ENCODE peak calls at places on chromosomes 13 and 19, in five cellular contexts. G is mesendoderm, X is kidney, T is HepG2, I is DND-41. N is an unnamed sample. For H3K4me1, the result is how much of the 10 kb centered on the place peaks cover.

GRCh38 chr13:96397807-96398206 is 307.9 kb downstream of the HS6ST3 start:
- DNase-seq in G (no peak), T (no peak), X (no peak), I (no peak), N (no peak)

GRCh38 chr13:54367639-54368271 is 1339.1 kb downstream of the OLFM4 start:
- DNase-seq in G (no peak), T (no peak), I (no peak), X (no peak), N (no peak)

GRCh38 chr19:47315125-47315821 is 5.6 kb downstream of the C5AR1 start:
- DNase-seq in I (no peak), X (no peak), T (peak), G (peak), N (peak)

GRCh38 chr19:57888107-57888493 is 737 bp downstream of the ZNF814 start:
- DNase-seq in X (no peak), I (no peak), G (no peak), T (no peak), N (peak)

GRCh38 chr19:56120371-56121179 is 520 bp downstream of the ZNF787 start:
- DNase-seq in G (peak), I (peak), X (peak), T (peak), N (peak)

GRCh38 chr13:44158741-44159632 is 214.6 kb upstream of the SERP2 start:
- DNase-seq in T (no peak), I (no peak), X (peak), G (no peak), N (peak)

GRCh38 chr13:39111145-39111544 is 72.9 kb downstream of the NHLRC3 start:
- DNase-seq in X (no peak), T (no peak), G (no peak), I (no peak), N (no peak)

GRCh38 chr13:45295536-45295935 is 45.4 kb downstream of the TPT1 start:
- DNase-seq in I (no peak), X (no peak), G (no peak), T (no peak), N (peak)

GRCh38 chr13:40079721-40080120 is 424.3 kb downstream of the COG6 start:
- DNase-seq in I (no peak), G (no peak), T (no peak), X (no peak), N (no peak)

GRCh38 chr19:48568345-48568886 is 16.4 kb downstream of the SULT2B1 start:
- DNase-seq in X (peak), I (no peak), G (peak), T (peak), N (peak)

GRCh38 chr19:53980553-53981407 is 10.7 kb upstream of the CACNG6 start:
- DNase-seq in I (no peak), T (peak), G (peak), X (no peak), N (peak)

GRCh38 chr13:110116072-110116487 is 190.9 kb downstream of the COL4A1 start:
- DNase-seq in X (no peak), I (peak), T (peak), G (peak), N (peak)

GRCh38 chr19:49224856-49225255 is 67.3 kb downstream of the TRPM4 start:
- DNase-seq in I (peak), G (peak), T (peak), X (no peak), N (peak)

GRCh38 chr19:19571387-19571786 is 33.3 kb downstream of the CILP2 start:
- DNase-seq in T (no peak), X (no peak), I (no peak), G (no peak), N (no peak)

GRCh38 chr19:53157601-53158000 is 1.3 kb downstream of the ZNF347 start:
- DNase-seq in I (no peak), X (no peak), G (peak), T (no peak), N (peak)

GRCh38 chr13:42816538-42816937 is 35.2 kb downstream of the FAM216B start:
- DNase-seq in G (no peak), T (no peak), I (no peak), X (no peak), N (no peak)

GRCh38 chr13:107968470-107968869 is 246.9 kb downstream of the LIG4 start:
- DNase-seq in I (no peak), X (no peak), G (no peak), T (no peak), N (no peak)

GRCh38 chr13:99214232-99214631 is 13.6 kb downstream of the UBAC2 start:
- DNase-seq in X (no peak), I (peak), G (no peak), T (no peak), N (no peak)

GRCh38 chr13:43107780-43108179 is 84.4 kb downstream of the DNAJC15 start:
- DNase-seq in X (no peak), T (no peak), I (no peak), G (no peak), N (peak)

GRCh38 chr13:105920375-105920774 is 615.1 kb downstream of the EFNB2 start:
- DNase-seq in I (no peak), G (no peak), X (no peak), T (no peak), N (peak)

GRCh38 chr19:48636859-48637448 is at the start of gene DBP:
- DNase-seq in T (no peak), G (no peak), I (no peak), X (peak), N (no peak)

GRCh38 chr19:13318190-13318589 is 168.0 kb downstream of the IER2 start:
- DNase-seq in I (no peak), T (no peak), G (no peak), X (no peak), N (no peak)

GRCh38 chr19:42010245-42011126 is 16.5 kb upstream of the ATP1A3 start:
- DNase-seq in T (no peak), X (no peak), I (no peak), G (peak), N (peak)

GRCh38 chr19:29170554-29170953 is 42.4 kb downstream of the UQCRFS1 start:
- DNase-seq in I (no peak), X (no peak), G (no peak), T (no peak), N (no peak)

GRCh38 chr19:16274466-16274865 is 50.2 kb upstream of the KLF2 start:
- DNase-seq in I (no peak), G (no peak), T (no peak), X (no peak), N (peak)

GRCh38 chr19:53467138-53467502 is 413 bp upstream of the ZNF813 start:
- DNase-seq in I (no peak), X (no peak), T (no peak), G (no peak), N (no peak)

GRCh38 chr19:13842294-13843103 is 34.4 kb upstream of the NANOS3 start:
- DNase-seq in I (peak), T (no peak), X (peak), G (peak), N (peak)

GRCh38 chr19:45469132-45469834 is 1.5 kb downstream of the FOSB start:
- DNase-seq in I (peak), G (peak), T (peak), X (peak), N (peak)
- H3K4me1 ChIP-seq in I (under half), G (under half), T (under half), X (under half), N (under half)

GRCh38 chr19:3366104-3366760 is at the start of gene NFIC:
- DNase-seq in T (no peak), I (peak), G (peak), X (peak), N (peak)
- H3K9ac ChIP-seq in T (peak), I (peak), G (no peak), X (peak), N (peak)

DNA sequence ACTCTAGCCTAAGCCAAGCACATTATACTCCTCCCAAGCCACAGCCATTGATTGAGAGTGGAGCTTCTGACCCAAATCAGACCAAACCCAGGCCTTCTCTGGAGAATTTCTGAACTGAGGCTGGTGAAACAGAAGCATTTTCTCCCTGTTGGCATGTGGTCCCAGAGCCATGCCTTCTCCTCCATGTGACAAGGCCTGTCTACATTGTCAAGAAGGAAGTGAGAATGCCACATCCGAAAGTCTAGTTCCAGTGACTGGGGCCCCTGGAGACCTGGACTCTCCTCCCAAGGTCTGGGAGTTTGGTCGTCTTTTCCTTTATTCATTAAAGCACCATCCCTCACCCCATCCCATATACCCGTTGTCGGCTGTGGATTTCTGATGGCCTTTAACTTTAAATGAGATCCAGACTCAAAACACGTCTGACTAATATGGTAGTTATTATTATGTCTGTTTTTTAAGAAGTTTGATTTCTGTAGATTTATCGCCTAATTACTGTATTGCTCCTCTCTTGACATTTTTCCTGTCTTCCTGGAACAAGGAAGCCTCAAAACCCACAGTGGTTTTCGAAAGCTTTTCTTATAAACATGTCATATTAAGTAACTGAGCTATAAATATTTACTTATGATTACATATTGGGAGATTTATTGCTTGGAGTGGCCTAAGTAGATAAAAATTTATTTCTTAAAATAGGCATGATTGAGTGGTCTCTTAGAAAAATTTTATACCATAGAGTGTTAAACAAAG is 128.3 kb upstream of the FRY start:
- DNase-seq in X (no peak), I (no peak), T (no peak), G (no peak), N (no peak)
- H3K4me1 ChIP-seq in X (under half), I (under half), T (under half), G (under half), N (under half)

GRCh38 chr13:100398360-100398759 is 190.2 kb downstream of the GGACT start:
- DNase-seq in T (no peak), X (no peak), G (no peak), I (no peak), N (no peak)

GRCh38 chr13:100399455-100399854 is 189.1 kb downstream of the GGACT start:
- DNase-seq in G (no peak), T (no peak), X (no peak), I (no peak), N (no peak)

GRCh38 chr13:100409132-100409531 is 179.5 kb downstream of the GGACT start:
- DNase-seq in T (no peak), I (peak), X (no peak), G (peak), N (no peak)

GRCh38 chr13:100403675-100404074 is 184.9 kb downstream of the GGACT start:
- DNase-seq in X (no peak), G (no peak), I (peak), T (no peak), N (no peak)
- H3K9ac ChIP-seq in X (no peak), G (no peak), I (no peak), T (no peak), N (no peak)

GRCh38 chr19:43634516-43634876 is 5.2 kb downstream of the CADM4 start:
- DNase-seq in I (no peak), G (peak), T (no peak), X (no peak), N (no peak)
- H3K4me1 ChIP-seq in I (under half), G (under half), T (half or more), X (under half), N (under half)

GRCh38 chr13:30000373-30000770 is 150.0 kb upstream of the UBL3 start:
- DNase-seq in T (no peak), G (no peak), X (no peak), I (no peak), N (no peak)
- H3K9ac ChIP-seq in T (no peak), G (no peak), X (no peak), I (no peak), N (no peak)